ENCODE peak calls at places on chromosomes 5 and 9, in seven cellular contexts. One of them, this sample, is unnamed.

GRCh38 chr9:123541441-123541840 is 185.4 kb downstream of the CRB2 start:
- DNase-seq in ascending aorta: no peak
- DNase-seq in adrenal gland: no peak
- DNase-seq in fibroblast of the aortic adventitia: no peak
- DNase-seq in breast epithelium: no peak
- DNase-seq in neural progenitor cell: no peak
- DNase-seq in fibroblast of pulmonary artery: no peak
- DNase-seq in this sample: no peak

GRCh38 chr5:58056546-58056945 is 403.3 kb downstream of the PLK2 start:
- DNase-seq in ascending aorta: no peak
- DNase-seq in fibroblast of pulmonary artery: peak; percentile 49
- DNase-seq in breast epithelium: no peak
- DNase-seq in neural progenitor cell: no peak
- DNase-seq in fibroblast of the aortic adventitia: peak; percentile 54
- DNase-seq in adrenal gland: no peak
- DNase-seq in this sample: no peak

GRCh38 chr5:102114525-102115069 is 181.5 kb downstream of the SLCO4C1 start:
- DNase-seq in adrenal gland: no peak
- DNase-seq in breast epithelium: no peak
- DNase-seq in neural progenitor cell: no peak
- DNase-seq in fibroblast of the aortic adventitia: no peak
- DNase-seq in fibroblast of pulmonary artery: no peak
- DNase-seq in ascending aorta: no peak
- DNase-seq in this sample: no peak

GRCh38 chr9:84974790-84975189 is 305.3 kb downstream of the NTRK2 start:
- DNase-seq in adrenal gland: no peak
- DNase-seq in ascending aorta: no peak
- DNase-seq in breast epithelium: no peak
- DNase-seq in fibroblast of the aortic adventitia: no peak
- DNase-seq in neural progenitor cell: no peak
- DNase-seq in fibroblast of pulmonary artery: no peak
- DNase-seq in this sample: no peak

GRCh38 chr5:161547573-161548471 is 1.3 kb upstream of the GABRB2 start:
- DNase-seq in neural progenitor cell: peak; percentile 48
- DNase-seq in fibroblast of the aortic adventitia: no peak
- DNase-seq in ascending aorta: no peak
- DNase-seq in fibroblast of pulmonary artery: no peak
- DNase-seq in breast epithelium: no peak
- DNase-seq in adrenal gland: no peak
- DNase-seq in this sample: no peak

GRCh38 chr5:133119233-133119711 is 67.5 kb downstream of the HSPA4 start:
- DNase-seq in fibroblast of the aortic adventitia: no peak
- DNase-seq in ascending aorta: no peak
- DNase-seq in neural progenitor cell: no peak
- DNase-seq in breast epithelium: no peak
- DNase-seq in fibroblast of pulmonary artery: no peak
- DNase-seq in adrenal gland: no peak
- DNase-seq in this sample: no peak

GRCh38 chr5:148347706-148348105 is 12.3 kb downstream of the SPINK9 start:
- DNase-seq in fibroblast of the aortic adventitia: no peak
- DNase-seq in fibroblast of pulmonary artery: no peak
- DNase-seq in neural progenitor cell: no peak
- DNase-seq in breast epithelium: no peak
- DNase-seq in ascending aorta: no peak
- DNase-seq in adrenal gland: no peak
- DNase-seq in this sample: no peak

GRCh38 chr9:134230092-134230941 is 66.0 kb upstream of the RNU6ATAC start:
- DNase-seq in fibroblast of pulmonary artery: no peak
- DNase-seq in ascending aorta: no peak
- DNase-seq in adrenal gland: no peak
- DNase-seq in neural progenitor cell: no peak
- DNase-seq in fibroblast of the aortic adventitia: no peak
- DNase-seq in breast epithelium: no peak
- DNase-seq in this sample: no peak

GRCh38 chr9:98038958-98039357 is 17.6 kb upstream of the NANS start:
- DNase-seq in breast epithelium: no peak
- DNase-seq in neural progenitor cell: no peak
- DNase-seq in fibroblast of the aortic adventitia: no peak
- DNase-seq in fibroblast of pulmonary artery: no peak
- DNase-seq in ascending aorta: no peak
- DNase-seq in adrenal gland: no peak
- DNase-seq in this sample: no peak

GRCh38 chr5:127296321-127296720 is 5.7 kb downstream of the MEGF10 start:
- DNase-seq in neural progenitor cell: no peak
- DNase-seq in breast epithelium: no peak
- DNase-seq in fibroblast of the aortic adventitia: peak; percentile 15
- DNase-seq in ascending aorta: no peak
- DNase-seq in fibroblast of pulmonary artery: no peak
- DNase-seq in adrenal gland: peak; percentile 24
- DNase-seq in this sample: no peak

GRCh38 chr9:115220339-115221009 is 102.5 kb upstream of the TNC start:
- DNase-seq in neural progenitor cell: peak; percentile 21
- DNase-seq in fibroblast of the aortic adventitia: peak; percentile 79
- DNase-seq in fibroblast of pulmonary artery: peak; percentile 23
- DNase-seq in breast epithelium: no peak
- DNase-seq in adrenal gland: no peak
- DNase-seq in ascending aorta: no peak
- DNase-seq in this sample: peak; percentile 10

GRCh38 chr9:35606138-35606504 is 1.1 kb downstream of the TESK1 start:
- DNase-seq in adrenal gland: no peak
- DNase-seq in neural progenitor cell: no peak
- DNase-seq in breast epithelium: no peak
- DNase-seq in fibroblast of pulmonary artery: no peak
- DNase-seq in fibroblast of the aortic adventitia: peak; percentile 2
- DNase-seq in ascending aorta: no peak
- DNase-seq in this sample: no peak

GRCh38 chr5:136141561-136141960 is 8.9 kb downstream of the SMAD5 start:
- DNase-seq in adrenal gland: no peak
- DNase-seq in fibroblast of pulmonary artery: no peak
- DNase-seq in breast epithelium: no peak
- DNase-seq in fibroblast of the aortic adventitia: no peak
- DNase-seq in ascending aorta: no peak
- DNase-seq in neural progenitor cell: no peak
- DNase-seq in this sample: no peak

DNA sequence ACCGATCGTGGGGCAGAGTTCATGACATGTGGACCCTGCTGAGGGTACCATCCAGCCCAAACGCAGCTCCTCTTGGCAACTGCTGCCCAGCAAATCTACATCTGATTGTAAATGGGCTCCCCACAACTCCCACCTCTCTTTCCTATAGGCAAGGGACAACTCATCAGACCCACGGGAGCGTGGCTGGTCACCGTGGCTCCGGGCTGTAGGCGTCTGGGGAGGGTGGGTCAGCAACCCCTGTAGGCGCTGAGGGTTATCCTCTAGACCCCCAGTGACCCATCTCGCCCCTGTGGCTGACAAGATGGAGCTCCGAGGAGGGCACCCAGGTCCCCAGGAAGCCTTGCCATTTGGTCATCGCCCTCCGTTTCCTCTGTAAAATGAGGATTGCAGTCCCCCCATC is 122.4 kb downstream of the ZNF354C start:
- DNase-seq in adrenal gland: no peak
- DNase-seq in breast epithelium: no peak
- DNase-seq in fibroblast of pulmonary artery: no peak
- DNase-seq in fibroblast of the aortic adventitia: no peak
- DNase-seq in ascending aorta: no peak
- DNase-seq in neural progenitor cell: no peak
- DNase-seq in this sample: no peak
- H3K4me3 ChIP-seq in adrenal gland: no peak overlapping the region
- H3K4me3 ChIP-seq in breast epithelium: no peak overlapping the region
- H3K4me3 ChIP-seq in fibroblast of pulmonary artery: no peak overlapping the region
- H3K4me3 ChIP-seq in fibroblast of the aortic adventitia: no peak overlapping the region
- H3K4me3 ChIP-seq in ascending aorta: no peak overlapping the region
- H3K4me3 ChIP-seq in neural progenitor cell: no peak overlapping the region
- H3K4me3 ChIP-seq in this sample: no peak overlapping the region

GRCh38 chr9:121184463-121184862 is 17.2 kb downstream of the RAB14 start:
- DNase-seq in neural progenitor cell: no peak
- DNase-seq in ascending aorta: no peak
- DNase-seq in breast epithelium: no peak
- DNase-seq in adrenal gland: no peak
- DNase-seq in fibroblast of the aortic adventitia: no peak
- DNase-seq in fibroblast of pulmonary artery: no peak
- DNase-seq in this sample: no peak

GRCh38 chr9:121182976-121183375 is 18.7 kb downstream of the RAB14 start:
- DNase-seq in ascending aorta: no peak
- DNase-seq in fibroblast of the aortic adventitia: no peak
- DNase-seq in neural progenitor cell: no peak
- DNase-seq in fibroblast of pulmonary artery: no peak
- DNase-seq in adrenal gland: no peak
- DNase-seq in breast epithelium: no peak
- DNase-seq in this sample: no peak

GRCh38 chr9:121183666-121184423 is 17.8 kb downstream of the RAB14 start:
- DNase-seq in fibroblast of the aortic adventitia: no peak
- DNase-seq in adrenal gland: no peak
- DNase-seq in breast epithelium: no peak
- DNase-seq in fibroblast of pulmonary artery: no peak
- DNase-seq in ascending aorta: no peak
- DNase-seq in neural progenitor cell: no peak
- DNase-seq in this sample: no peak

GRCh38 chr9:121179930-121180681 is 21.6 kb downstream of the RAB14 start:
- DNase-seq in fibroblast of the aortic adventitia: no peak
- DNase-seq in neural progenitor cell: no peak
- DNase-seq in fibroblast of pulmonary artery: no peak
- DNase-seq in ascending aorta: no peak
- DNase-seq in breast epithelium: no peak
- DNase-seq in adrenal gland: no peak
- DNase-seq in this sample: no peak

GRCh38 chr9:121182437-121182836 is 19.2 kb downstream of the RAB14 start:
- DNase-seq in fibroblast of pulmonary artery: no peak
- DNase-seq in fibroblast of the aortic adventitia: no peak
- DNase-seq in breast epithelium: no peak
- DNase-seq in neural progenitor cell: no peak
- DNase-seq in ascending aorta: no peak
- DNase-seq in adrenal gland: no peak
- DNase-seq in this sample: no peak
- H3K4me3 ChIP-seq in fibroblast of pulmonary artery: no peak overlapping the region
- H3K4me3 ChIP-seq in fibroblast of the aortic adventitia: no peak overlapping the region
- H3K4me3 ChIP-seq in breast epithelium: no peak overlapping the region
- H3K4me3 ChIP-seq in neural progenitor cell: no peak overlapping the region
- H3K4me3 ChIP-seq in ascending aorta: no peak overlapping the region
- H3K4me3 ChIP-seq in adrenal gland: no peak overlapping the region
- H3K4me3 ChIP-seq in this sample: no peak overlapping the region

DNA sequence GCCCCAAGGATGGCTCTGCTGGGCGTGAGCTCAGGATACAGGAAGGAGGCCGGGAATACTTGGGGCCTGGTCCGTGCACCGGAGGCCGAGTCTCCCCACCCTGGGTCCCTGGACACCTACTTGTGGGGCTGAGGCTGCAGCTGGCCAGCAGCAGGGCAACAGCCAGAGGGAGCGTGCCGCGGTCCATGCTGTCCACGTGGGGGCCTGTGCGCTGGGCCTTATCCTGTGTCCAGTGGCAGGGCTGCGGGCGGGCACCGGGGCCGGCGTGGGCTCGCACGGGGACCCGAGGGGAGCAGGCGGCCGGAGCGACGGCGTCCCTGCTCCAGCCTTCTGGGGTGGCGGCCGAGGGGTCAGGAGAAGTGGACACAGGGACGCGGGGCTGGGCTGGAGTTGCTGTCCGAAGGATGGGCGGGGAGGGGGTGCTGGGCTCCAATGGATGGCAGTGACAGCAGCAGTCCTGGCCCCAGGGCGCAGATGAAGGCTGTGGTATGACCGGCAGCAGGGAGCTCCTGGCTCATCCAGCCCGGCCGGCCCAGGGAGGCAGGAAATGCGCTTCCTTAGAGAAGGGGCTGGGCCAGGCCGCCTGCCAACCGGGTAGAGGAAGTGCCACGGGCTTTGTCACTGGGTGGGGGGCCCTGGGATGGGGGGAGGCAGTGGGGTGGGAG is at the start of gene ENG:
- DNase-seq in neural progenitor cell: no peak
- DNase-seq in ascending aorta: no peak
- DNase-seq in fibroblast of pulmonary artery: peak; percentile 65
- DNase-seq in breast epithelium: peak; percentile 50
- DNase-seq in adrenal gland: peak; percentile 61
- DNase-seq in fibroblast of the aortic adventitia: peak; percentile 60
- DNase-seq in this sample: no peak
- H3K4me3 ChIP-seq in neural progenitor cell: no peak within 1 kb of the TSS
- H3K4me3 ChIP-seq in ascending aorta: peak within 1 kb of the TSS; percentile 77
- H3K4me3 ChIP-seq in fibroblast of pulmonary artery: peak within 1 kb of the TSS; percentile 73
- H3K4me3 ChIP-seq in breast epithelium: peak within 1 kb of the TSS; percentile 94
- H3K4me3 ChIP-seq in adrenal gland: peak within 1 kb of the TSS; percentile 15
- H3K4me3 ChIP-seq in fibroblast of the aortic adventitia: peak within 1 kb of the TSS; percentile 84
- H3K4me3 ChIP-seq in this sample: no peak within 1 kb of the TSS

GRCh38 chr5:151151263-151151660 is 6.3 kb downstream of the ANXA6 start:
- DNase-seq in neural progenitor cell: no peak
- DNase-seq in adrenal gland: no peak
- DNase-seq in fibroblast of the aortic adventitia: no peak
- DNase-seq in ascending aorta: no peak
- DNase-seq in breast epithelium: no peak
- DNase-seq in fibroblast of pulmonary artery: no peak
- DNase-seq in this sample: no peak
- H3K4me3 ChIP-seq in neural progenitor cell: no peak overlapping the region
- H3K4me3 ChIP-seq in adrenal gland: no peak overlapping the region
- H3K4me3 ChIP-seq in fibroblast of the aortic adventitia: no peak overlapping the region
- H3K4me3 ChIP-seq in ascending aorta: peak overlapping the region; percentile 26
- H3K4me3 ChIP-seq in breast epithelium: peak overlapping the region; percentile 17
- H3K4me3 ChIP-seq in fibroblast of pulmonary artery: no peak overlapping the region
- H3K4me3 ChIP-seq in this sample: no peak overlapping the region

DNA sequence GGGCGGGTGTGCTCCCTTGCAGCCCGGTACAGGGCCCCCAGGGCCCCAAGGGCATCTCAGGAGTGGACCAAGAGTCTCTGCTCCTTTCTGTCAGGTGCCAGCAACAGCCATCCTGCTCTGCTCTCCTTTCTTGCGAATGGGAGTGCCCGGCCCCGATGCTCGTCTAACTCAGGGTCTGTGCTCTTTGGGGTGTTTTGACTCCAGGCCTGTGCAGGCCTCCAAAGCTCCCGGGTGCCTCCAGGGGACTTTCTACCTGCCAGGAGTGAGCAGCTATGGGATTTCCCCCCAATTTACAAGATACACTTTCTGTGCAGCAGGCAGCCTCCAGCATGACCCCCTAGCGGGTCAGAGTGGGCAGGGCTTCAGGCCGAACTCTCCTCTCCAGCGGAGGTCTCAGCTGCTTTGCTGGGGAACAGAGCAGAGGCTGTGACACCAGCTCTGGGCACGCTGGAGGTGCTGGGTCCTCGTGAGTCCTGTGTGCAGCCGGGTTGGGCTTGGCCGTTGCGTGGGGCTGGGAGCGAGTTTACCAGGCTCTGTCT is 3.0 kb downstream of the NRARP start:
- DNase-seq in fibroblast of the aortic adventitia: no peak
- DNase-seq in adrenal gland: no peak
- DNase-seq in breast epithelium: no peak
- DNase-seq in fibroblast of pulmonary artery: no peak
- DNase-seq in neural progenitor cell: peak; percentile 74
- DNase-seq in ascending aorta: no peak
- DNase-seq in this sample: no peak
- H3K4me3 ChIP-seq in fibroblast of the aortic adventitia: no peak overlapping the region
- H3K4me3 ChIP-seq in adrenal gland: no peak overlapping the region
- H3K4me3 ChIP-seq in breast epithelium: peak overlapping the region; percentile 50
- H3K4me3 ChIP-seq in fibroblast of pulmonary artery: no peak overlapping the region
- H3K4me3 ChIP-seq in neural progenitor cell: peak overlapping the region; percentile 83
- H3K4me3 ChIP-seq in ascending aorta: no peak overlapping the region
- H3K4me3 ChIP-seq in this sample: no peak overlapping the region

GRCh38 chr5:174418809-174419522 is 305.4 kb upstream of the MSX2 start:
- DNase-seq in ascending aorta: no peak
- DNase-seq in breast epithelium: no peak
- DNase-seq in neural progenitor cell: peak; percentile 67
- DNase-seq in fibroblast of pulmonary artery: no peak
- DNase-seq in fibroblast of the aortic adventitia: no peak
- DNase-seq in adrenal gland: no peak
- DNase-seq in this sample: peak; percentile 83
- H3K4me3 ChIP-seq in ascending aorta: peak overlapping the region; percentile 51
- H3K4me3 ChIP-seq in breast epithelium: peak overlapping the region; percentile 44
- H3K4me3 ChIP-seq in neural progenitor cell: peak overlapping the region; percentile 47
- H3K4me3 ChIP-seq in fibroblast of pulmonary artery: peak overlapping the region; percentile 34
- H3K4me3 ChIP-seq in fibroblast of the aortic adventitia: peak overlapping the region; percentile 57
- H3K4me3 ChIP-seq in adrenal gland: no peak overlapping the region
- H3K4me3 ChIP-seq in this sample: peak overlapping the region; percentile 30

This sample was measured in Caco-2.